ENCODE peak calls at places on chromosomes 3 and 15, in eight cellular contexts. W is AG10803; X is epithelial cell of esophagus; Y is H1; L is IMR-90; Z is Panc1; O is cardiac fibroblast; T is CD8-positive, alpha-beta memory T cell. R is an unnamed sample.

GRCh38 chr15:77623878-77624524 is 8.7 kb downstream of the LINGO1 start:
- DNase-seq in Y (no peak), L (no peak), W (no peak), T (no peak), Z (no peak), O (no peak), X (no peak), R (no peak)

GRCh38 chr3:186121968-186122367 is 13.1 kb upstream of the ETV5 start:
- DNase-seq in L (no peak), Y (peak; percentile 59), T (no peak), X (peak; percentile 69), W (no peak), Z (no peak), O (no peak), R (no peak)

GRCh38 chr3:97821413-97821809 is 400 bp upstream of the CRYBG3 start:
- DNase-seq in O (no peak), X (no peak), L (no peak), Y (peak; percentile 73), W (no peak), Z (no peak), T (peak; percentile 43), R (no peak)

GRCh38 chr15:53549697-53550315 is 209.7 kb downstream of the WDR72 start:
- DNase-seq in Z (no peak), W (no peak), O (no peak), Y (no peak), T (no peak), X (peak; percentile 62), L (no peak), R (no peak)

GRCh38 chr15:25611603-25612002 is 172.8 kb upstream of the UBE3A start:
- DNase-seq in L (peak; percentile 1), X (peak; percentile 2), W (peak; percentile 27), Z (no peak), T (no peak), O (no peak), Y (no peak), R (no peak)

GRCh38 chr3:171874879-171875278 is 31.7 kb downstream of the TMEM212 start:
- DNase-seq in X (peak; percentile 49), T (no peak), Z (no peak), O (peak; percentile 77), L (no peak), W (peak; percentile 36), Y (no peak), R (no peak)

GRCh38 chr3:147940400-147940799 is 531.2 kb downstream of the ZIC1 start:
- DNase-seq in X (no peak), O (no peak), L (no peak), Z (no peak), Y (no peak), T (no peak), W (no peak), R (no peak)

GRCh38 chr3:49661281-49661680 is 12.9 kb upstream of the APEH start:
- DNase-seq in T (no peak), X (peak; percentile 7), O (peak; percentile 29), W (no peak), Z (no peak), Y (no peak), L (no peak), R (no peak)

GRCh38 chr15:35852818-35853624 is 307.1 kb upstream of the DPH6 start:
- DNase-seq in T (no peak), O (no peak), Y (no peak), X (no peak), W (peak; percentile 33), L (no peak), Z (no peak), R (no peak)

GRCh38 chr3:99868438-99868723 is 50.7 kb downstream of the CMSS1 start:
- DNase-seq in O (peak; percentile 60), W (no peak), Y (no peak), Z (no peak), L (peak; percentile 41), T (no peak), X (peak; percentile 71), R (no peak)

GRCh38 chr3:189383630-189384029 is 211.9 kb downstream of the TPRG1 start:
- DNase-seq in T (no peak), L (no peak), Z (no peak), W (no peak), X (peak; percentile 19), Y (no peak), O (no peak), R (no peak)

DNA sequence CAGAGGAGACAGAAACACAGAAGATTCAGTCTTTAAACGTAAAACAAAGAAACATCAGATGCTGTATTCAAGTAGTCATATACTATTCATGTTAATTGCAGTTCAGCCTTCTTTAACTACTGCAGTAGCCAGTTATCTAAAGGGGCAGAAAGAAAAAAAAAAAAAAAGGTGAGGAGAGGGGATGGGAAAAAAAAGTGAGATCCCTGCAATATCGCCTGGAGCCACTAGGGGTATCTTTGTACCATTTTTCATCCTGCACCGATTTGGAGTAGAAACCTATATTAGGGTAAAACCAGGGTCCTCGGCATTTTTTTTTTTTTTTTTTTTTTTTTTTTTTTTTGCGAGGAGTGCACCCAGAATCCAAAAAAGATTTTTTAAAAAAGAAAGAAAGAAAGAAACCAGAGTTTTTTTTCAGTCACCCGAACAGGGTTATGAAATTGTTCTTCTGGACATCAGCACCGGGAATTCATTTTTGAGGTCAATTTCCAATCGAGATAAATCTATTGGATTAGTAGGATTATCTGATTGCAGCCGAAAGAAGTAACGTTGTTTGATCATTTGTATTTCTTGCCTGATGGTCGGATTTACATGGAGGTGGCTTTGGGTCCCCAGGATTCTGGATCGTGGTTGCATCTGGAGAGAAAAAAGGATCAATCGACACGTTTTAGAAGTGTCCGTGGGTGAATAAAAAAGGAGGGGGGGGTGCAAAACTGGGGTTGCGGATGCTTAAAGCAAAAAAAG is 186.7 kb downstream of the NLGN1 start:
- DNase-seq in O (peak; percentile 49), Z (peak; percentile 8), T (no peak), Y (peak; percentile 76), W (peak; percentile 48), L (peak; percentile 44), X (peak; percentile 10), R (no peak)
- H3K4me3 ChIP-seq in O (peak overlapping the region; percentile 42), Z (peak overlapping the region; percentile 40), T (no peak overlapping the region), Y (peak overlapping the region; percentile 66), W (peak overlapping the region; percentile 71), L (peak overlapping the region; percentile 62), X (no peak overlapping the region), R (no peak overlapping the region)

DNA sequence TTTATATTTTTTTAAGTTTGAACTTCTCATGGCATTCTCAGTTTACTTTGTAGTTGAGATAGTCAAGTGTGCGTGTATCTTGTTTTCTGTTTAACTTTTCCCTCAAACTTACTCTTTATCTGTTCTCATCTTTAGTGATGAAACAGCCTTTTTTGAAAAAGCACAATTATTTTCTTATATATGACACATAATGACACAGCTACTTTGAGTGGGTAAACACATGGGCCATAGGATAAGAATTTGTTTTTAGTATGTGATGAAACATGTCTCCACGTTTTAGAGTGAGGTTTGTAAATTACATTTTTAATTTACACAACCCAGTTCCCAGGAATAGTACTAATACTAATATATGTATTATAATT is 3.2 kb downstream of the DIPK2A start:
- DNase-seq in Z (no peak), O (peak; percentile 72), L (peak; percentile 57), X (peak; percentile 46), T (no peak), Y (no peak), W (no peak), R (no peak)
- H3K4me3 ChIP-seq in Z (no peak overlapping the region), O (peak overlapping the region; percentile 99), L (no peak overlapping the region), X (peak overlapping the region; percentile 74), T (peak overlapping the region; percentile 24), Y (peak overlapping the region; percentile 97), W (peak overlapping the region; percentile 87), R (no peak overlapping the region)

GRCh38 chr3:127629462-127630403 is 748 bp downstream of the PODXL2 start:
- DNase-seq in Z (no peak), X (no peak), L (no peak), W (no peak), Y (no peak), T (peak; percentile 47), O (no peak), R (peak; percentile 41)
- H3K4me3 ChIP-seq in Z (peak overlapping the region; percentile 59), X (peak overlapping the region; percentile 46), L (peak overlapping the region; percentile 35), W (peak overlapping the region; percentile 46), Y (peak overlapping the region; percentile 72), T (peak overlapping the region; percentile 57), O (peak overlapping the region; percentile 42), R (peak overlapping the region; percentile 44)

GRCh38 chr15:91561371-91562100 is 292.0 kb upstream of the SLCO3A1 start:
- DNase-seq in W (peak; percentile 91), L (peak; percentile 98), T (no peak), O (peak; percentile 99), X (peak; percentile 98), Z (no peak), Y (no peak), R (no peak)
- H3K4me3 ChIP-seq in W (no peak overlapping the region), L (no peak overlapping the region), T (no peak overlapping the region), O (no peak overlapping the region), X (no peak overlapping the region), Z (no peak overlapping the region), Y (no peak overlapping the region), R (no peak overlapping the region)

GRCh38 chr3:119279844-119280243 is 14.3 kb upstream of the ARHGAP31 start:
- DNase-seq in W (no peak), T (no peak), Y (no peak), L (no peak), O (no peak), X (no peak), Z (no peak), R (no peak)
- H3K4me3 ChIP-seq in W (no peak overlapping the region), T (no peak overlapping the region), Y (no peak overlapping the region), L (no peak overlapping the region), O (no peak overlapping the region), X (no peak overlapping the region), Z (no peak overlapping the region), R (no peak overlapping the region)

GRCh38 chr15:82854554-82854953 is 45.1 kb downstream of the WHAMM start:
- DNase-seq in L (no peak), O (no peak), T (no peak), Y (no peak), X (no peak), W (no peak), Z (no peak), R (no peak)

GRCh38 chr15:82856397-82857170 is 47.2 kb downstream of the WHAMM start:
- DNase-seq in Y (no peak), Z (no peak), L (no peak), O (no peak), X (no peak), W (no peak), T (no peak), R (no peak)

GRCh38 chr15:82852906-82853635 is 43.6 kb downstream of the WHAMM start:
- DNase-seq in X (no peak), Y (no peak), T (no peak), L (no peak), O (no peak), Z (no peak), W (no peak), R (no peak)

GRCh38 chr15:82851981-82852511 is 42.6 kb downstream of the WHAMM start:
- DNase-seq in O (peak; percentile 45), Z (no peak), X (no peak), T (no peak), L (peak; percentile 76), W (peak; percentile 65), Y (no peak), R (no peak)

DNA sequence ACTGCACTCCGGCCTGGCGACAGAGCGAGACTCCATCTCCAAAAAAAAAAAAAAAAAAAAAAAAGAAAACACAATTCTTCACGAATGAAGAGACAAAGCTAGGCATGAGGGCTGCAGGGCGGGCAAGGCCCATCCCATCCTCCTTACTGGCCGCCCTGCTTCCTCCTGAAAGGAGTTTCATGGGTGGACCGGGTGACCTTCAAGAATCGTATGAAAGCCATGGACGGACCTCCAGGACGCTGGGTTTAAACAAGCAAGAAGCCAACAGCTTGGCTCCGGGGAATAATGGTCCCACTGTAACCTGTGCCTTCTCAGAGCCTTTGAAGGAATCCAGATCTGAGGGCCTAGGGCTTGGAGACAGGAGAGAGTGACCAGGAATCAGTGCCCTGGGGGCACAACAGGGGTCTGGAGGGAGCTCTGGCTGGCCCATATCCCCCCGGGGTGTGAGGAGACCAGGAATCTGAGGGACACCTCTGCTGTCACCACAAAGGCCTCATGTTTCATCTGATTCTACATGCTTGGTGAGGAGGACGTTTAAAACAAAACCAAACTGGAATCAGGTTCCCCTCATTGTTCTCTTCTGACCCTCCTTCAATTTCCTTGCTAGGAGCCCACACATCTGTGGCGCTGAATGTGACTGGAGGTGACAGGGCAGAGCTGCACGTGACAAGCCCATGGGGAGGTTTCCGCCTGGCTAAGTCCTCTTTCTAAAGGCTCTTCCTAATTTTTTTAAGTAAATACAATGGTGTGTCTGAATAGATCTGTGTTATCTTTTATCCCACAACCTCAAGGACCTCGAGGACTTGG is 46.1 kb downstream of the WHAMM start:
- DNase-seq in Y (no peak), T (no peak), Z (no peak), X (no peak), W (no peak), O (no peak), L (no peak), R (no peak)
- H3K4me3 ChIP-seq in Y (no peak overlapping the region), T (no peak overlapping the region), Z (no peak overlapping the region), X (no peak overlapping the region), W (no peak overlapping the region), O (no peak overlapping the region), L (no peak overlapping the region), R (no peak overlapping the region)

R was measured in CD4-positive, alpha-beta memory T cell.